ENCODE peak calls at places on chromosomes 3 and 15, in eight cellular contexts. I is upper lobe of left lung, H is psoas muscle, A is breast epithelium, L is left lung, E is endothelial cell of umbilical vein, G is cardiac muscle cell, V is GM23338. O is an unnamed sample.
A peak's percentile ranks its signal among the peaks of the same experiment; 100 is the strongest.

GRCh38 chr15:38707802-38708671 is 143.4 kb upstream of the RASGRP1 start:
- DNase-seq in E (peak; percentile 87), A (peak; percentile 23), H (no peak), I (no peak), G (peak; percentile 69), V (peak; percentile 83), L (no peak), O (peak; percentile 13)

GRCh38 chr3:31369637-31370036 is 163.1 kb upstream of the STT3B start:
- DNase-seq in A (no peak), G (no peak), I (no peak), H (no peak), V (no peak), L (no peak), E (peak; percentile 24), O (no peak)

GRCh38 chr3:195885036-195885871 is 23.1 kb downstream of the TNK2 start:
- DNase-seq in G (peak; percentile 71), E (no peak), I (no peak), A (no peak), V (no peak), L (no peak), H (peak; percentile 92), O (peak; percentile 55)

GRCh38 chr15:100116416-100117190 is 225.2 kb downstream of the ADAMTS17 start:
- DNase-seq in H (peak; percentile 94), L (no peak), V (no peak), I (no peak), E (no peak), A (no peak), G (no peak), O (peak; percentile 69)

GRCh38 chr3:63896332-63897034 is 15.7 kb downstream of the SCAANT1 start:
- DNase-seq in E (no peak), L (no peak), I (no peak), A (no peak), G (no peak), V (no peak), H (no peak), O (no peak)

GRCh38 chr15:23532019-23532418 is 33.5 kb upstream of the MKRN3 start:
- DNase-seq in L (no peak), G (no peak), A (no peak), E (no peak), I (no peak), V (no peak), H (no peak), O (no peak)

GRCh38 chr15:62624541-62625399 is 417.8 kb upstream of the TPM1 start:
- DNase-seq in H (no peak), I (no peak), A (no peak), G (no peak), V (no peak), E (no peak), L (no peak), O (peak; percentile 14)

GRCh38 chr15:56215769-56216168 is 27.9 kb downstream of the RFX7 start:
- DNase-seq in L (no peak), G (no peak), H (no peak), I (no peak), V (peak; percentile 45), A (no peak), E (no peak), O (no peak)

GRCh38 chr3:52014613-52015012 is 18.9 kb upstream of the RPL29 start:
- DNase-seq in L (no peak), I (no peak), A (no peak), E (no peak), G (peak; percentile 66), H (no peak), V (peak; percentile 81), O (no peak)

GRCh38 chr3:100877286-100877685 is 115.9 kb downstream of the ABI3BP start:
- DNase-seq in V (no peak), L (no peak), I (no peak), A (no peak), G (no peak), H (no peak), E (no peak), O (no peak)

GRCh38 chr3:138842483-138843188 is 7.9 kb upstream of the PIK3CB start:
- DNase-seq in E (no peak), A (no peak), L (no peak), G (no peak), V (peak; percentile 32), H (no peak), I (peak; percentile 29), O (no peak)

GRCh38 chr3:154334973-154335420 is 10.7 kb upstream of the DHX36 start:
- DNase-seq in V (peak; percentile 69), G (peak; percentile 45), E (peak; percentile 63), H (no peak), A (no peak), I (no peak), L (no peak), O (no peak)

GRCh38 chr3:71488882-71489281 is 94.6 kb downstream of the FOXP1 start:
- DNase-seq in G (no peak), H (no peak), L (no peak), I (no peak), A (no peak), V (no peak), E (no peak), O (no peak)

GRCh38 chr3:71489315-71489761 is 94.2 kb downstream of the FOXP1 start:
- DNase-seq in V (no peak), G (no peak), A (no peak), E (no peak), H (no peak), L (no peak), I (no peak), O (no peak)

GRCh38 chr3:71491141-71491752 is 92.3 kb downstream of the FOXP1 start:
- DNase-seq in I (no peak), H (no peak), A (no peak), E (no peak), V (no peak), G (no peak), L (no peak), O (no peak)

GRCh38 chr3:71492566-71492965 is 91.0 kb downstream of the FOXP1 start:
- DNase-seq in A (no peak), E (no peak), H (no peak), G (no peak), V (no peak), L (no peak), I (no peak), O (no peak)

DNA sequence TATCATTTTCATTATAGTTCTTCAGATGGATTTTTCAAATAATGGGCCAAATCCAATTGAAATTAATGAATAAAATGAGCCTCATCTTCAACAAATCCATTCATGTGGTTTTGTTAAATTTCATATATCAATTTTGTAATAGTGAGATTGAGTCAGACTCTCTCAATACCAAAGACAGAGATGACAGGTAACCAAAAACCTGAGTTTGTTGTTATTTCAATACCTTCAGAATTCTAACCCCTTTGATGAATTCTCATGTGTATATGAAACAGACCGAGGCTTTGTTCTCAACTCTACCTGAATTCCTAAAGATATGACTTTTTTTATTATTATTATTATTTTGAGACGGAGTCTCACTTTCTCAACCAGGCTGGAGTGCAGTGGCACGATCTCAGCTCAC is 92.8 kb downstream of the FOXP1 start:
- DNase-seq in A (no peak), V (no peak), G (no peak), L (no peak), E (no peak), H (no peak), I (no peak), O (no peak)
- H3K4me3 ChIP-seq in A (no peak overlapping the region), V (no peak overlapping the region), G (no peak overlapping the region), L (no peak overlapping the region), E (no peak overlapping the region), H (no peak overlapping the region), I (no peak overlapping the region), O (no peak overlapping the region)

GRCh38 chr15:58704155-58704825 is 45.2 kb downstream of the ADAM10 start:
- DNase-seq in I (no peak), E (no peak), A (no peak), L (no peak), G (no peak), H (no peak), V (no peak), O (no peak)
- H3K4me1 ChIP-seq in I (no peaks in the 10 kb centered on the region), E (no peaks in the 10 kb centered on the region), A (no peaks in the 10 kb centered on the region), L (peaks cover 14% of the 10 kb centered on the region), G (no peaks in the 10 kb centered on the region), H (peaks cover 5% of the 10 kb centered on the region), V (no peaks in the 10 kb centered on the region), O (peaks cover 16% of the 10 kb centered on the region)

GRCh38 chr15:87816016-87816415 is 440.5 kb downstream of the NTRK3 start:
- DNase-seq in G (no peak), L (no peak), I (no peak), E (no peak), H (no peak), A (no peak), V (no peak), O (no peak)

GRCh38 chr15:87816811-87817210 is 439.7 kb downstream of the NTRK3 start:
- DNase-seq in V (no peak), H (no peak), L (no peak), G (no peak), I (no peak), A (no peak), E (peak; percentile 66), O (no peak)

GRCh38 chr15:87817553-87817952 is 439.0 kb downstream of the NTRK3 start:
- DNase-seq in L (no peak), E (no peak), A (no peak), G (no peak), I (no peak), H (no peak), V (no peak), O (no peak)
- TF ChIP-seq CTCF in L (no peak), E (no peak), A (no peak), G (no peak), I (no peak), H (no peak), V (no peak), O (no peak)

GRCh38 chr3:6860149-6860548 is 766 bp upstream of the GRM7 start:
- DNase-seq in G (no peak), V (no peak), I (no peak), L (no peak), A (no peak), E (no peak), H (no peak), O (no peak)

GRCh38 chr3:6860911-6861330 is at the start of gene GRM7:
- DNase-seq in I (no peak), H (no peak), A (no peak), E (no peak), L (peak; percentile 32), V (no peak), G (peak; percentile 67), O (no peak)

GRCh38 chr3:6862880-6863195 is 1.9 kb downstream of the GRM7 start:
- DNase-seq in I (no peak), L (no peak), G (no peak), E (no peak), H (no peak), V (no peak), A (no peak), O (no peak)

GRCh38 chr3:6861989-6862879 is 1.3 kb downstream of the GRM7 start:
- DNase-seq in L (no peak), E (no peak), A (no peak), H (no peak), G (no peak), V (no peak), I (no peak), O (no peak)

DNA sequence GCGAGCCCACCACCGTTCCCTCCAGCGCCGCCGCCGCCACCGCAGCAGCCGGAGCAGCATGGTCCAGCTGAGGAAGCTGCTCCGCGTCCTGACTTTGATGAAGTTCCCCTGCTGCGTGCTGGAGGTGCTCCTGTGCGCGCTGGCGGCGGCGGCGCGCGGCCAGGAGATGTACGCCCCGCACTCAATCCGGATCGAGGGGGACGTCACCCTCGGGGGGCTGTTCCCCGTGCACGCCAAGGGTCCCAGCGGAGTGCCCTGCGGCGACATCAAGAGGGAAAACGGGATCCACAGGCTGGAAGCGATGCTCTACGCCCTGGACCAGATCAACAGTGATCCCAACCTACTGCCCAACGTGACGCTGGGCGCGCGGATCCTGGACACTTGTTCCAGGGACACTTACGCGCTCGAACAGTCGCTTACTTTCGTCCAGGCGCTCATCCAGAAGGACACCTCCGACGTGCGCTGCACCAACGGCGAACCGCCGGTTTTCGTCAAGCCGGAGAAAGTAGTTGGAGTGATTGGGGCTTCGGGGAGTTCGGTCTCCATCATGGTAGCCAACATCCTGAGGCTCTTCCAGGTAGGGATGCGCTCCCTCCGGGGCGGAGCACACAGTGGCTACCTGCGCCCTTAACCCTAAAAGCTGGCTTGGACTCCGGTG is 545 bp downstream of the GRM7 start:
- DNase-seq in G (peak; percentile 41), I (no peak), E (no peak), A (no peak), V (no peak), L (no peak), H (no peak), O (no peak)
- H3K4me3 ChIP-seq in G (peak overlapping the region; percentile 42), I (peak overlapping the region; percentile 3), E (no peak overlapping the region), A (peak overlapping the region; percentile 47), V (no peak overlapping the region), L (no peak overlapping the region), H (peak overlapping the region; percentile 38), O (no peak overlapping the region)